ENCODE peak calls at places on chromosomes 11 and 22, in nine cellular contexts. A, K, R, O, J, Y, F, B and Q are unnamed samples.

GRCh38 chr11:117820071-117820470 is 4.5 kb downstream of the FXYD2 start:
- DNase-seq in A (no peak), K (no peak), R (no peak), O (no peak), J (no peak), Y (no peak), F (no peak), B (no peak), Q (no peak)

GRCh38 chr11:112965601-112966125 is 4.4 kb downstream of the NCAM1 start:
- DNase-seq in A (no peak), K (no peak), R (peak; percentile 16), O (no peak), J (no peak), Y (no peak), F (no peak), B (no peak), Q (no peak)

GRCh38 chr22:31218565-31219262 is 6.6 kb downstream of the LIMK2 start:
- DNase-seq in A (no peak), K (no peak), R (no peak), O (no peak), J (no peak), Y (no peak), F (no peak), B (no peak), Q (no peak)

GRCh38 chr22:44085743-44086741 is 61.9 kb downstream of the PARVB start:
- DNase-seq in A (no peak), K (no peak), R (peak; percentile 75), O (no peak), J (no peak), Y (no peak), F (no peak), B (peak; percentile 53), Q (peak; percentile 79)

GRCh38 chr22:39556970-39557811 is 13.4 kb upstream of the CACNA1I start:
- DNase-seq in A (peak; percentile 50), K (no peak), R (no peak), O (no peak), J (no peak), Y (no peak), F (no peak), B (no peak), Q (peak; percentile 62)

GRCh38 chr22:37726240-37726887 is 29.5 kb downstream of the TRIOBP start:
- DNase-seq in A (no peak), K (no peak), R (no peak), O (no peak), J (no peak), Y (no peak), F (no peak), B (no peak), Q (no peak)

GRCh38 chr11:92978226-92979111 is 9.0 kb downstream of the MTNR1B start:
- DNase-seq in A (no peak), K (no peak), R (no peak), O (no peak), J (no peak), Y (no peak), F (no peak), B (no peak), Q (peak; percentile 65)

GRCh38 chr22:48428556-48429371 is 1398.9 kb downstream of the BRD1 start:
- DNase-seq in A (no peak), K (no peak), R (no peak), O (no peak), J (no peak), Y (no peak), F (no peak), B (no peak), Q (no peak)

GRCh38 chr22:30730351-30730750 is 35.7 kb downstream of the OSBP2 start:
- DNase-seq in A (no peak), K (no peak), R (no peak), O (no peak), J (no peak), Y (no peak), F (no peak), B (no peak), Q (no peak)

GRCh38 chr11:2375341-2375853 is 1.7 kb upstream of the CD81 start:
- DNase-seq in A (no peak), K (no peak), R (no peak), O (no peak), J (no peak), Y (no peak), F (no peak), B (peak; percentile 57), Q (peak; percentile 75)

GRCh38 chr11:116792869-116793475 is 1.3 kb upstream of the APOA5 start:
- DNase-seq in A (no peak), K (no peak), R (no peak), O (no peak), J (no peak), Y (no peak), F (no peak), B (no peak), Q (no peak)

GRCh38 chr11:41301023-41301422 is 158.4 kb downstream of the LRRC4C start:
- DNase-seq in A (no peak), K (no peak), R (no peak), O (no peak), J (no peak), Y (no peak), F (no peak), B (no peak), Q (no peak)

GRCh38 chr11:124174001-124174400 is 9.1 kb upstream of the OR10D3 start:
- DNase-seq in A (no peak), K (no peak), R (no peak), O (no peak), J (no peak), Y (no peak), F (no peak), B (no peak), Q (no peak)

GRCh38 chr11:58498464-58498863 is 9.4 kb downstream of the OR5B21 start:
- DNase-seq in A (no peak), K (no peak), R (no peak), O (no peak), J (no peak), Y (no peak), F (no peak), B (no peak), Q (no peak)

GRCh38 chr11:85961930-85962363 is 106.8 kb downstream of the CCDC83 start:
- DNase-seq in A (no peak), K (no peak), R (no peak), O (no peak), J (no peak), Y (no peak), F (no peak), B (no peak), Q (no peak)

GRCh38 chr22:37912171-37912570 is 6.1 kb downstream of the MICALL1 start:
- DNase-seq in A (no peak), K (no peak), R (no peak), O (no peak), J (no peak), Y (no peak), F (no peak), B (no peak), Q (peak; percentile 44)

GRCh38 chr22:37130031-37130430 is 19.7 kb downstream of the IL2RB start:
- DNase-seq in A (no peak), K (no peak), R (no peak), O (no peak), J (no peak), Y (no peak), F (no peak), B (no peak), Q (peak; percentile 55)

GRCh38 chr11:16912607-16913006 is 101.6 kb downstream of the PLEKHA7 start:
- DNase-seq in A (no peak), K (no peak), R (no peak), O (no peak), J (no peak), Y (no peak), F (no peak), B (no peak), Q (no peak)

GRCh38 chr22:38112361-38112760 is 1.9 kb upstream of the BAIAP2L2 start:
- DNase-seq in A (no peak), K (no peak), R (no peak), O (no peak), J (no peak), Y (no peak), F (no peak), B (no peak), Q (no peak)

GRCh38 chr22:30004689-30005088 is 75.6 kb upstream of the HORMAD2 start:
- DNase-seq in A (no peak), K (no peak), R (no peak), O (no peak), J (no peak), Y (no peak), F (no peak), B (no peak), Q (no peak)

GRCh38 chr11:59145534-59145933 is 2.9 kb downstream of the FAM111A start:
- DNase-seq in A (no peak), K (no peak), R (no peak), O (no peak), J (no peak), Y (no peak), F (no peak), B (no peak), Q (no peak)

GRCh38 chr11:123653997-123654565 is 343 bp downstream of the SCN3B start:
- DNase-seq in A (peak; percentile 14), K (peak; percentile 59), R (peak; percentile 58), O (no peak), J (peak; percentile 58), Y (no peak), F (no peak), B (peak; percentile 54), Q (peak; percentile 75)

GRCh38 chr11:2269601-2270321 is 627 bp downstream of the ASCL2 start:
- DNase-seq in A (peak; percentile 42), K (peak; percentile 63), R (no peak), O (no peak), J (peak; percentile 54), Y (peak; percentile 38), F (no peak), B (peak; percentile 76), Q (peak; percentile 82)

GRCh38 chr11:28146123-28146751 is 38.0 kb downstream of the METTL15 start:
- DNase-seq in A (no peak), K (no peak), R (no peak), O (no peak), J (no peak), Y (no peak), F (no peak), B (no peak), Q (no peak)

GRCh38 chr22:43222281-43222680 is 35.3 kb upstream of the TTLL12 start:
- DNase-seq in A (no peak), K (no peak), R (peak; percentile 61), O (peak; percentile 86), J (no peak), Y (no peak), F (no peak), B (no peak), Q (no peak)

GRCh38 chr22:31055322-31056159 is 25.6 kb upstream of the SMTN start:
- DNase-seq in A (no peak), K (peak; percentile 88), R (peak; percentile 86), O (no peak), J (peak; percentile 94), Y (no peak), F (no peak), B (peak; percentile 92), Q (peak; percentile 88)

GRCh38 chr11:13238879-13239514 is 38.6 kb upstream of the BMAL1 start:
- DNase-seq in A (peak; percentile 49), K (peak; percentile 70), R (no peak), O (peak; percentile 20), J (peak; percentile 61), Y (no peak), F (peak; percentile 2), B (peak; percentile 49), Q (no peak)

GRCh38 chr22:31346733-31347250 is 646 bp upstream of the PATZ1 start:
- DNase-seq in A (peak; percentile 14), K (peak; percentile 78), R (peak; percentile 49), O (peak; percentile 70), J (no peak), Y (peak; percentile 27), F (no peak), B (peak; percentile 67), Q (peak; percentile 80)

GRCh38 chr11:61333638-61334433 is 808 bp downstream of the TKFC start:
- DNase-seq in A (no peak), K (no peak), R (no peak), O (no peak), J (no peak), Y (no peak), F (no peak), B (no peak), Q (no peak)

GRCh38 chr11:7494086-7494775 is 8.9 kb downstream of the OLFML1 start:
- DNase-seq in A (no peak), K (no peak), R (no peak), O (no peak), J (no peak), Y (no peak), F (no peak), B (no peak), Q (no peak)

GRCh38 chr22:37681556-37682049 is 4.5 kb upstream of the NOL12 start:
- DNase-seq in A (peak; percentile 69), K (peak; percentile 83), R (peak; percentile 76), O (no peak), J (peak; percentile 74), Y (peak; percentile 33), F (peak; percentile 31), B (peak; percentile 80), Q (peak; percentile 85)